ENCODE peak calls at places on chromosomes 11 and 22, in nine cellular contexts. L is fibroblast of lung, V is H9, D is IMR-90, U is GM23248, S is astrocyte, J is mesenchymal stem cell, F is neuronal stem cell, G is HCT116. E is an unnamed sample.

GRCh38 chr11:70201876-70202861 is 927 bp upstream of the FADD start:
- DNase-seq in L (peak; percentile 37), V (no peak), D (no peak), U (peak; percentile 53), S (no peak), J (peak; percentile 54), F (no peak), G (no peak), E (peak; percentile 41)

GRCh38 chr11:4882543-4882942 is 843 bp downstream of the OR51T1 start:
- DNase-seq in L (no peak), V (no peak), D (no peak), U (no peak), S (no peak), J (no peak), F (no peak), G (no peak), E (no peak)

GRCh38 chr11:13065200-13065787 is 56.2 kb downstream of the RASSF10 start:
- DNase-seq in L (no peak), V (no peak), D (no peak), U (no peak), S (no peak), J (no peak), F (no peak), G (no peak), E (no peak)

GRCh38 chr22:33920927-33921575 is 775 bp upstream of the LARGE1 start:
- DNase-seq in L (peak; percentile 93), V (peak; percentile 98), D (peak; percentile 94), U (peak; percentile 99), S (peak; percentile 86), J (peak; percentile 96), F (peak; percentile 97), G (peak; percentile 57), E (peak; percentile 99)

GRCh38 chr11:12185106-12185690 is 74.8 kb downstream of the MICAL2 start:
- DNase-seq in L (no peak), V (no peak), D (no peak), U (no peak), S (no peak), J (no peak), F (no peak), G (no peak), E (no peak)

GRCh38 chr11:18427240-18427639 is 15.1 kb downstream of the LDHC start:
- DNase-seq in L (no peak), V (no peak), D (no peak), U (no peak), S (no peak), J (no peak), F (no peak), G (no peak), E (no peak)

GRCh38 chr11:121687961-121688566 is 235.3 kb upstream of the SORL1-AS1 start:
- DNase-seq in L (peak; percentile 59), V (peak; percentile 62), D (peak; percentile 70), U (no peak), S (peak; percentile 78), J (peak; percentile 37), F (no peak), G (no peak), E (peak; percentile 78)

GRCh38 chr11:133918606-133919260 is 38.0 kb downstream of the IGSF9B start:
- DNase-seq in L (no peak), V (peak; percentile 75), D (no peak), U (no peak), S (no peak), J (no peak), F (peak; percentile 23), G (no peak), E (no peak)

GRCh38 chr22:37498289-37498909 is 12.2 kb upstream of the MFNG start:
- DNase-seq in L (no peak), V (peak; percentile 92), D (no peak), U (no peak), S (no peak), J (no peak), F (peak; percentile 48), G (no peak), E (no peak)

GRCh38 chr11:119266517-119267255 is 50.2 kb downstream of the MCAM start:
- DNase-seq in L (no peak), V (no peak), D (peak; percentile 3), U (no peak), S (no peak), J (no peak), F (no peak), G (no peak), E (no peak)

GRCh38 chr11:41921991-41922390 is 462.5 kb upstream of the LRRC4C start:
- DNase-seq in L (no peak), V (peak; percentile 46), D (no peak), U (no peak), S (no peak), J (no peak), F (peak; percentile 30), G (no peak), E (no peak)

GRCh38 chr22:20463324-20464095 is 25.9 kb upstream of the SCARF2 start:
- DNase-seq in L (no peak), V (no peak), D (no peak), U (no peak), S (no peak), J (no peak), F (no peak), G (no peak), E (no peak)

GRCh38 chr22:50627452-50627913 is 469 bp downstream of the ARSA start:
- DNase-seq in L (no peak), V (peak; percentile 52), D (no peak), U (peak; percentile 47), S (no peak), J (peak; percentile 24), F (no peak), G (no peak), E (peak; percentile 28)

GRCh38 chr22:39471421-39472141 is 14.8 kb downstream of the MGAT3 start:
- DNase-seq in L (no peak), V (no peak), D (peak; percentile 51), U (peak; percentile 48), S (peak; percentile 21), J (peak; percentile 76), F (no peak), G (no peak), E (peak; percentile 76)

GRCh38 chr11:122081073-122081472 is 34.9 kb downstream of the BLID start:
- DNase-seq in L (no peak), V (no peak), D (peak; percentile 15), U (peak; percentile 60), S (no peak), J (no peak), F (no peak), G (no peak), E (peak; percentile 66)

GRCh38 chr22:37303821-37304274 is 21.5 kb downstream of the CYTH4 start:
- DNase-seq in L (peak; percentile 88), V (no peak), D (peak; percentile 95), U (peak; percentile 96), S (peak; percentile 91), J (peak; percentile 95), F (no peak), G (peak; percentile 42), E (peak; percentile 87)

DNA sequence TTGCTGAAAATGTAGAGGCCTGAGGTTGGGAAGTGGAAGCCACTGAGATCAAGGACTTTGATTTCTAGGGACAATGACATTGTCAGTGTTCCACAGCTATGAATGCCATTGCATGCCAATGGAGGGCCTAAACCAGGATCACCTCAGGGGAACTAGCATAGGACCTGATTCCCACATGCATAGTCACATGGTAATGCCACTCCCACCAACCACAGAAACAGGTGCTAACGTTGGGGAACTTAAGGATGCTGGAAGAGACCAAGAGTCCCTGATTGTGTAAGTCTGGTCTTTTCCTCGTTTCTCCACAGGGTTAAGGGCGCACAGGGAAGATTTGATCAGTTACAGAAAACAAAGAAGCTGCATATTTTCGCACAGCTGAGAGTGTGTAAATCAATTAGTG is 59.4 kb upstream of the CD44 start:
- DNase-seq in L (no peak), V (no peak), D (no peak), U (no peak), S (no peak), J (no peak), F (no peak), G (no peak), E (no peak)
- H3K4me1 ChIP-seq in L (peaks cover 30% of the 10 kb centered on the region), V (no peaks in the 10 kb centered on the region), D (peaks cover 21% of the 10 kb centered on the region), U (peaks cover 40% of the 10 kb centered on the region), S (peaks cover 35% of the 10 kb centered on the region), J (peaks cover 16% of the 10 kb centered on the region), F (peaks cover 6% of the 10 kb centered on the region), G (peaks cover 52% of the 10 kb centered on the region), E (peaks cover 55% of the 10 kb centered on the region)

GRCh38 chr22:24695958-24696511 is 78.5 kb downstream of the PIWIL3 start:
- DNase-seq in L (peak; percentile 68), V (peak; percentile 66), D (peak; percentile 69), U (no peak), S (no peak), J (peak; percentile 51), F (no peak), G (no peak), E (peak; percentile 10)

GRCh38 chr22:24697141-24697540 is 77.4 kb downstream of the PIWIL3 start:
- DNase-seq in L (no peak), V (no peak), D (no peak), U (no peak), S (no peak), J (no peak), F (no peak), G (no peak), E (no peak)

GRCh38 chr22:24698266-24698926 is 76.1 kb downstream of the PIWIL3 start:
- DNase-seq in L (no peak), V (no peak), D (no peak), U (no peak), S (no peak), J (no peak), F (no peak), G (no peak), E (no peak)

GRCh38 chr22:24696551-24697001 is 77.9 kb downstream of the PIWIL3 start:
- DNase-seq in L (no peak), V (no peak), D (no peak), U (no peak), S (no peak), J (no peak), F (no peak), G (no peak), E (no peak)

GRCh38 chr22:24697671-24698082 is 76.8 kb downstream of the PIWIL3 start:
- DNase-seq in L (no peak), V (no peak), D (no peak), U (no peak), S (no peak), J (no peak), F (no peak), G (no peak), E (no peak)
- H3K9ac ChIP-seq in L (no peak overlapping the region), V (no peak overlapping the region), D (peak overlapping the region; percentile 21), U (no peak overlapping the region), S (no peak overlapping the region), J (no peak overlapping the region), F (no peak overlapping the region), G (no peak overlapping the region), E (no peak overlapping the region)

DNA sequence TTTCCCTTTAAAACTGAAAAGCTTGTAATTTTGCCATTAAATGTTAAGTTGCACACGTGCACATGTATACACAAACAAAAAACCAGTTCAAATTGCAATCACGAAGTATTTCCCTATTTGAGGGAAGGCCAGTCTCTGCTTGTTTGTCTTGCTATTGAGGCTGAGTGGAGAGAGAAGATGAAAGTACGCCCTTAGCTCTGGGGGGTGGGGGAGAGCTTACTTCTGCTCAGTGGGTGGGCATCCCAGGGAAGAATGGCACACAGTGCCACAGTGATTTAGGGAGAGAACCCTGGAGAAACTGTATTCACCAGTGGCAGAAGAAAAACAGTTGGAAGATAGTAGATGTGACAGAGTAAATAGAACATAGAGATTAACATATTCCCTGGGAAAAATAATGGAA is 8.7 kb downstream of the YAP1 start:
- DNase-seq in L (no peak), V (no peak), D (no peak), U (no peak), S (no peak), J (no peak), F (no peak), G (no peak), E (no peak)
- H3K4me1 ChIP-seq in L (peaks cover 18% of the 10 kb centered on the region), V (peaks cover 9% of the 10 kb centered on the region), D (peaks cover 26% of the 10 kb centered on the region), U (peaks cover 76% of the 10 kb centered on the region), S (peaks cover 67% of the 10 kb centered on the region), J (peaks cover 6% of the 10 kb centered on the region), F (peaks cover 9% of the 10 kb centered on the region), G (peaks cover 85% of the 10 kb centered on the region), E (peaks cover 76% of the 10 kb centered on the region)

GRCh38 chr22:18063311-18063710 is 14.5 kb upstream of the PEX26 start:
- DNase-seq in L (no peak), V (no peak), D (no peak), U (no peak), S (no peak), J (no peak), F (no peak), G (no peak), E (peak; percentile 57)
- H3K9ac ChIP-seq in L (no peak overlapping the region), V (no peak overlapping the region), D (no peak overlapping the region), U (no peak overlapping the region), S (no peak overlapping the region), J (no peak overlapping the region), F (no peak overlapping the region), G (no peak overlapping the region), E (no peak overlapping the region)